ENCODE peak calls at places on chromosomes 16 and 17, in eight cellular contexts. One of them, this sample, is unnamed.

GRCh38 chr17:15388356-15389046 is 47.1 kb upstream of the TEKT3 start:
- DNase-seq in GM12865: no peak
- DNase-seq in EL: no peak
- DNase-seq in HEK293T: no peak
- DNase-seq in mesothelial cell of epicardium: no peak
- DNase-seq in AG20443: no peak
- DNase-seq in upper lobe of right lung: no peak
- DNase-seq in ELR: no peak
- DNase-seq in this sample: no peak

GRCh38 chr16:78763821-78764440 is 664.5 kb downstream of the WWOX start:
- DNase-seq in GM12865: no peak
- DNase-seq in EL: no peak
- DNase-seq in HEK293T: no peak
- DNase-seq in mesothelial cell of epicardium: no peak
- DNase-seq in AG20443: no peak
- DNase-seq in upper lobe of right lung: no peak
- DNase-seq in ELR: no peak
- DNase-seq in this sample: no peak

GRCh38 chr17:58242171-58242784 is 3.9 kb downstream of the LPO start:
- DNase-seq in GM12865: peak
- DNase-seq in EL: no peak
- DNase-seq in HEK293T: no peak
- DNase-seq in mesothelial cell of epicardium: no peak
- DNase-seq in AG20443: no peak
- DNase-seq in upper lobe of right lung: no peak
- DNase-seq in ELR: no peak
- DNase-seq in this sample: peak

GRCh38 chr17:4003131-4003500 is 38.9 kb upstream of the ATP2A3 start:
- DNase-seq in GM12865: no peak
- DNase-seq in EL: no peak
- DNase-seq in HEK293T: no peak
- DNase-seq in mesothelial cell of epicardium: no peak
- DNase-seq in AG20443: no peak
- DNase-seq in upper lobe of right lung: no peak
- DNase-seq in ELR: no peak
- DNase-seq in this sample: no peak

GRCh38 chr16:1071561-1072225 is 854 bp upstream of the SSTR5 start:
- DNase-seq in GM12865: no peak
- DNase-seq in EL: no peak
- DNase-seq in HEK293T: no peak
- DNase-seq in mesothelial cell of epicardium: no peak
- DNase-seq in AG20443: no peak
- DNase-seq in upper lobe of right lung: no peak
- DNase-seq in ELR: no peak
- DNase-seq in this sample: no peak

GRCh38 chr16:17068524-17068923 is 402.2 kb downstream of the XYLT1 start:
- DNase-seq in GM12865: peak
- DNase-seq in EL: no peak
- DNase-seq in HEK293T: no peak
- DNase-seq in mesothelial cell of epicardium: no peak
- DNase-seq in AG20443: no peak
- DNase-seq in upper lobe of right lung: no peak
- DNase-seq in ELR: no peak
- DNase-seq in this sample: no peak

GRCh38 chr16:82329504-82330192 is 159.6 kb upstream of the MPHOSPH6 start:
- DNase-seq in GM12865: no peak
- DNase-seq in EL: no peak
- DNase-seq in HEK293T: no peak
- DNase-seq in mesothelial cell of epicardium: no peak
- DNase-seq in AG20443: no peak
- DNase-seq in upper lobe of right lung: no peak
- DNase-seq in ELR: no peak
- DNase-seq in this sample: no peak

GRCh38 chr17:82678265-82678891 is 20.1 kb downstream of the RAB40B start:
- DNase-seq in GM12865: peak
- DNase-seq in EL: no peak
- DNase-seq in HEK293T: no peak
- DNase-seq in mesothelial cell of epicardium: no peak
- DNase-seq in AG20443: no peak
- DNase-seq in upper lobe of right lung: no peak
- DNase-seq in ELR: no peak
- DNase-seq in this sample: no peak

GRCh38 chr16:68324780-68325357 is 14.1 kb downstream of the PRMT7 start:
- DNase-seq in GM12865: no peak
- DNase-seq in EL: no peak
- DNase-seq in HEK293T: no peak
- DNase-seq in mesothelial cell of epicardium: no peak
- DNase-seq in AG20443: no peak
- DNase-seq in upper lobe of right lung: no peak
- DNase-seq in ELR: no peak
- DNase-seq in this sample: no peak

GRCh38 chr17:45282683-45283644 is 21.1 kb upstream of the SPATA32 start:
- DNase-seq in GM12865: no peak
- DNase-seq in EL: no peak
- DNase-seq in HEK293T: no peak
- DNase-seq in mesothelial cell of epicardium: no peak
- DNase-seq in AG20443: no peak
- DNase-seq in upper lobe of right lung: peak
- DNase-seq in ELR: no peak
- DNase-seq in this sample: peak

GRCh38 chr17:65064452-65065019 is 8.0 kb upstream of the GNA13 start:
- DNase-seq in GM12865: no peak
- DNase-seq in EL: peak
- DNase-seq in HEK293T: no peak
- DNase-seq in mesothelial cell of epicardium: no peak
- DNase-seq in AG20443: peak
- DNase-seq in upper lobe of right lung: no peak
- DNase-seq in ELR: peak
- DNase-seq in this sample: peak

GRCh38 chr17:35612924-35613521 is 25.9 kb downstream of the AP2B1 start:
- DNase-seq in GM12865: peak
- DNase-seq in EL: peak
- DNase-seq in HEK293T: peak
- DNase-seq in mesothelial cell of epicardium: no peak
- DNase-seq in AG20443: peak
- DNase-seq in upper lobe of right lung: no peak
- DNase-seq in ELR: peak
- DNase-seq in this sample: peak

GRCh38 chr17:39601758-39602532 is 5.8 kb downstream of the NEUROD2 start:
- DNase-seq in GM12865: no peak
- DNase-seq in EL: no peak
- DNase-seq in HEK293T: no peak
- DNase-seq in mesothelial cell of epicardium: no peak
- DNase-seq in AG20443: no peak
- DNase-seq in upper lobe of right lung: no peak
- DNase-seq in ELR: no peak
- DNase-seq in this sample: no peak

GRCh38 chr17:63442549-63443035 is 3.5 kb downstream of the CYB561 start:
- DNase-seq in GM12865: peak
- DNase-seq in EL: no peak
- DNase-seq in HEK293T: no peak
- DNase-seq in mesothelial cell of epicardium: no peak
- DNase-seq in AG20443: no peak
- DNase-seq in upper lobe of right lung: no peak
- DNase-seq in ELR: peak
- DNase-seq in this sample: no peak

GRCh38 chr16:68079616-68080344 is 5.4 kb upstream of the NFATC3 start:
- DNase-seq in GM12865: peak
- DNase-seq in EL: no peak
- DNase-seq in HEK293T: no peak
- DNase-seq in mesothelial cell of epicardium: no peak
- DNase-seq in AG20443: peak
- DNase-seq in upper lobe of right lung: peak
- DNase-seq in ELR: no peak
- DNase-seq in this sample: no peak

GRCh38 chr16:23114131-23114904 is 34.9 kb downstream of the USP31 start:
- DNase-seq in GM12865: no peak
- DNase-seq in EL: no peak
- DNase-seq in HEK293T: no peak
- DNase-seq in mesothelial cell of epicardium: no peak
- DNase-seq in AG20443: no peak
- DNase-seq in upper lobe of right lung: no peak
- DNase-seq in ELR: no peak
- DNase-seq in this sample: no peak

GRCh38 chr16:7503688-7504087 is 171.0 kb downstream of the RBFOX1 start:
- DNase-seq in GM12865: no peak
- DNase-seq in EL: no peak
- DNase-seq in HEK293T: no peak
- DNase-seq in mesothelial cell of epicardium: no peak
- DNase-seq in AG20443: no peak
- DNase-seq in upper lobe of right lung: no peak
- DNase-seq in ELR: no peak
- DNase-seq in this sample: no peak

GRCh38 chr16:58128721-58129096 is 472 bp downstream of the CFAP20 start:
- DNase-seq in GM12865: peak
- DNase-seq in EL: no peak
- DNase-seq in HEK293T: no peak
- DNase-seq in mesothelial cell of epicardium: no peak
- DNase-seq in AG20443: no peak
- DNase-seq in upper lobe of right lung: peak
- DNase-seq in ELR: peak
- DNase-seq in this sample: peak

GRCh38 chr17:73738751-73739575 is 94.7 kb upstream of the SDK2 start:
- DNase-seq in GM12865: no peak
- DNase-seq in EL: no peak
- DNase-seq in HEK293T: no peak
- DNase-seq in mesothelial cell of epicardium: no peak
- DNase-seq in AG20443: no peak
- DNase-seq in upper lobe of right lung: no peak
- DNase-seq in ELR: no peak
- DNase-seq in this sample: no peak

GRCh38 chr16:14062261-14062660 is 8.9 kb upstream of the MRTFB start:
- DNase-seq in GM12865: no peak
- DNase-seq in EL: no peak
- DNase-seq in HEK293T: no peak
- DNase-seq in mesothelial cell of epicardium: no peak
- DNase-seq in AG20443: no peak
- DNase-seq in upper lobe of right lung: no peak
- DNase-seq in ELR: no peak
- DNase-seq in this sample: no peak

GRCh38 chr17:75392559-75392958 is 12.9 kb downstream of the GRB2 start:
- DNase-seq in GM12865: no peak
- DNase-seq in EL: no peak
- DNase-seq in HEK293T: no peak
- DNase-seq in mesothelial cell of epicardium: no peak
- DNase-seq in AG20443: no peak
- DNase-seq in upper lobe of right lung: no peak
- DNase-seq in ELR: no peak
- DNase-seq in this sample: no peak

GRCh38 chr16:58589311-58589890 is 40.2 kb downstream of the CNOT1 start:
- DNase-seq in GM12865: no peak
- DNase-seq in EL: no peak
- DNase-seq in HEK293T: no peak
- DNase-seq in mesothelial cell of epicardium: no peak
- DNase-seq in AG20443: no peak
- DNase-seq in upper lobe of right lung: no peak
- DNase-seq in ELR: no peak
- DNase-seq in this sample: no peak

GRCh38 chr17:31533546-31534155 is 142.2 kb downstream of the RAB11FIP4 start:
- DNase-seq in GM12865: no peak
- DNase-seq in EL: peak
- DNase-seq in HEK293T: peak
- DNase-seq in mesothelial cell of epicardium: no peak
- DNase-seq in AG20443: peak
- DNase-seq in upper lobe of right lung: no peak
- DNase-seq in ELR: peak
- DNase-seq in this sample: peak

GRCh38 chr17:19713901-19714361 is 2.5 kb downstream of the SLC47A2 start:
- DNase-seq in GM12865: no peak
- DNase-seq in EL: no peak
- DNase-seq in HEK293T: no peak
- DNase-seq in mesothelial cell of epicardium: no peak
- DNase-seq in AG20443: peak
- DNase-seq in upper lobe of right lung: no peak
- DNase-seq in ELR: no peak
- DNase-seq in this sample: no peak

GRCh38 chr16:56870271-56870888 is 5.4 kb downstream of the SLC12A3 start:
- DNase-seq in GM12865: no peak
- DNase-seq in EL: no peak
- DNase-seq in HEK293T: no peak
- DNase-seq in mesothelial cell of epicardium: no peak
- DNase-seq in AG20443: no peak
- DNase-seq in upper lobe of right lung: no peak
- DNase-seq in ELR: no peak
- DNase-seq in this sample: no peak

GRCh38 chr17:35947156-35947585 is 3.7 kb upstream of the LYZL6 start:
- DNase-seq in GM12865: peak
- DNase-seq in EL: peak
- DNase-seq in HEK293T: peak
- DNase-seq in mesothelial cell of epicardium: no peak
- DNase-seq in AG20443: peak
- DNase-seq in upper lobe of right lung: no peak
- DNase-seq in ELR: peak
- DNase-seq in this sample: peak

GRCh38 chr16:85444879-85445778 is 168.0 kb upstream of the GSE1 start:
- DNase-seq in GM12865: no peak
- DNase-seq in EL: no peak
- DNase-seq in HEK293T: no peak
- DNase-seq in mesothelial cell of epicardium: no peak
- DNase-seq in AG20443: no peak
- DNase-seq in upper lobe of right lung: no peak
- DNase-seq in ELR: no peak
- DNase-seq in this sample: no peak

This sample was measured in A172.